ENCODE peak calls at places on chromosomes 5 and 9, in seven cellular contexts. V is brain pericyte, H is fibroblast of the aortic adventitia, F is T-helper 2 cell, Q is activated B cell treated with CpG ODN at 0.5 μM for 24 hours, M is epithelial cell of esophagus, P is A172. L is an unnamed sample.

GRCh38 chr9:16294371-16294770 is 576.1 kb downstream of the BNC2 start:
- DNase-seq in V (no peak), H (peak), F (no peak), Q (no peak), M (no peak), P (no peak), L (no peak)

GRCh38 chr5:83877911-83878706 is 157.5 kb upstream of the HAPLN1 start:
- DNase-seq in V (no peak), H (peak), F (no peak), Q (no peak), M (no peak), P (no peak), L (no peak)

GRCh38 chr5:77103457-77103856 is 16.4 kb upstream of the ZBED3 start:
- DNase-seq in V (no peak), H (no peak), F (no peak), Q (no peak), M (no peak), P (no peak), L (no peak)

GRCh38 chr5:109413463-109413862 is 3.7 kb upstream of the PJA2 start:
- DNase-seq in V (peak), H (peak), F (no peak), Q (no peak), M (no peak), P (peak), L (peak)

GRCh38 chr5:76257225-76257833 is 145.8 kb upstream of the IQGAP2 start:
- DNase-seq in V (no peak), H (no peak), F (no peak), Q (no peak), M (no peak), P (no peak), L (no peak)

GRCh38 chr9:10251490-10251889 is 361.3 kb downstream of the PTPRD start:
- DNase-seq in V (no peak), H (peak), F (no peak), Q (no peak), M (peak), P (peak), L (no peak)

GRCh38 chr9:3865373-3865772 is 339.6 kb upstream of the RFX3 start:
- DNase-seq in V (no peak), H (peak), F (no peak), Q (no peak), M (peak), P (no peak), L (no peak)

GRCh38 chr9:113609562-113610318 is 146.2 kb downstream of the RGS3 start:
- DNase-seq in V (no peak), H (peak), F (no peak), Q (no peak), M (no peak), P (peak), L (no peak)

GRCh38 chr5:96297290-96297689 is 135.8 kb downstream of the PCSK1 start:
- DNase-seq in V (no peak), H (peak), F (no peak), Q (no peak), M (peak), P (no peak), L (no peak)

GRCh38 chr9:138117101-138117750 is 239.6 kb downstream of the CACNA1B start:
- DNase-seq in V (no peak), H (no peak), F (no peak), Q (no peak), M (no peak), P (no peak), L (no peak)

GRCh38 chr9:136084191-136084944 is 10.7 kb downstream of the NACC2 start:
- DNase-seq in V (no peak), H (no peak), F (no peak), Q (no peak), M (no peak), P (no peak), L (no peak)

GRCh38 chr5:112109331-112109993 is 309.6 kb downstream of the EPB41L4A start:
- DNase-seq in V (peak), H (peak), F (no peak), Q (no peak), M (peak), P (peak), L (no peak)

L was measured in NCI-H345.